ENCODE peak calls at places on chromosomes 4 and X, in six cellular contexts. K, S, N, A, C and H are unnamed samples.

GRCh38 chr4:60805500-60806313 is 394.4 kb upstream of the ADGRL3 start:
- DNase-seq in K (no peak), S (no peak), N (no peak), A (no peak), C (no peak), H (no peak)

GRCh38 chr4:126182801-126183200 is 868.0 kb downstream of the FAT4 start:
- DNase-seq in K (no peak), S (no peak), N (no peak), A (no peak), C (no peak), H (no peak)

GRCh38 chrX:115642304-115642703 is 81.3 kb downstream of the PLS3 start:
- DNase-seq in K (no peak), S (no peak), N (no peak), A (no peak), C (no peak), H (no peak)

GRCh38 chr4:135124196-135124595 is 922.6 kb upstream of the PABPC4L start:
- DNase-seq in K (no peak), S (no peak), N (no peak), A (no peak), C (no peak), H (no peak)

GRCh38 chr4:115883251-115883650 is 769.8 kb upstream of the NDST4 start:
- DNase-seq in K (no peak), S (no peak), N (no peak), A (no peak), C (no peak), H (no peak)

GRCh38 chr4:169724251-169724650 is 33.5 kb downstream of the HPF1 start:
- DNase-seq in K (no peak), S (no peak), N (no peak), A (no peak), C (no peak), H (no peak)

GRCh38 chr4:17780461-17781071 is 855 bp downstream of the FAM184B start:
- DNase-seq in K (no peak), S (no peak), N (no peak), A (no peak), C (no peak), H (no peak)

GRCh38 chr4:57044279-57044678 is 65.6 kb downstream of the POLR2B start:
- DNase-seq in K (no peak), S (no peak), N (no peak), A (no peak), C (no peak), H (no peak)

GRCh38 chrX:24498975-24499374 is 33.9 kb downstream of the PDK3 start:
- DNase-seq in K (no peak), S (no peak), N (no peak), A (no peak), C (no peak), H (no peak)

GRCh38 chrX:110180176-110180927 is 137.5 kb downstream of the AMMECR1 start:
- DNase-seq in K (no peak), S (no peak), N (no peak), A (no peak), C (no peak), H (no peak)

GRCh38 chr4:86218721-86219481 is 141.0 kb downstream of the MAPK10 start:
- DNase-seq in K (no peak), S (no peak), N (no peak), A (no peak), C (no peak), H (no peak)

GRCh38 chr4:128234836-128235235 is 52.8 kb downstream of the PGRMC2 start:
- DNase-seq in K (no peak), S (no peak), N (no peak), A (no peak), C (no peak), H (no peak)

GRCh38 chr4:16119981-16120380 is 36.2 kb upstream of the PROM1 start:
- DNase-seq in K (no peak), S (no peak), N (no peak), A (no peak), C (no peak), H (peak)

GRCh38 chrX:9495496-9495895 is 30.6 kb downstream of the TBL1X start:
- DNase-seq in K (no peak), S (no peak), N (no peak), A (no peak), C (no peak), H (no peak)

GRCh38 chr4:142128529-142128928 is 492.1 kb downstream of the IL15 start:
- DNase-seq in K (no peak), S (peak), N (no peak), A (no peak), C (no peak), H (no peak)

GRCh38 chr4:75512336-75513211 is 1.6 kb downstream of the RCHY1 start:
- DNase-seq in K (no peak), S (no peak), N (no peak), A (no peak), C (no peak), H (no peak)

GRCh38 chrX:136718091-136718490 is 62.6 kb downstream of the ARHGEF6 start:
- DNase-seq in K (no peak), S (no peak), N (no peak), A (no peak), C (no peak), H (no peak)

GRCh38 chr4:90245837-90246236 is 118.6 kb downstream of the CCSER1 start:
- DNase-seq in K (no peak), S (no peak), N (no peak), A (no peak), C (no peak), H (no peak)

GRCh38 chr4:186832906-186833305 is 109.2 kb upstream of the FAT1 start:
- DNase-seq in K (no peak), S (no peak), N (no peak), A (no peak), C (no peak), H (no peak)

GRCh38 chr4:4717692-4718091 is 141.8 kb upstream of the MSX1 start:
- DNase-seq in K (no peak), S (no peak), N (no peak), A (no peak), C (peak), H (no peak)

GRCh38 chr4:31239886-31240285 is 519.7 kb downstream of the PCDH7 start:
- DNase-seq in K (no peak), S (no peak), N (no peak), A (no peak), C (no peak), H (no peak)

GRCh38 chrX:115322375-115322774 is 32.9 kb downstream of the LUZP4 start:
- DNase-seq in K (no peak), S (no peak), N (no peak), A (no peak), C (no peak), H (no peak)

GRCh38 chr4:101205878-101206277 is 141.4 kb downstream of the PPP3CA start:
- DNase-seq in K (no peak), S (no peak), N (peak), A (no peak), C (no peak), H (no peak)

GRCh38 chrX:12469296-12469695 is 321.9 kb upstream of the PRPS2 start:
- DNase-seq in K (no peak), S (no peak), N (no peak), A (no peak), C (no peak), H (no peak)

GRCh38 chr4:85368932-85369331 is 106.0 kb upstream of the ARHGAP24 start:
- DNase-seq in K (no peak), S (no peak), N (no peak), A (no peak), C (no peak), H (no peak)

GRCh38 chr4:172515266-172515879 is 653.2 kb upstream of the GALNT7 start:
- DNase-seq in K (no peak), S (no peak), N (no peak), A (no peak), C (no peak), H (no peak)

GRCh38 chr4:20652226-20652836 is 47.9 kb upstream of the PACRGL start:
- DNase-seq in K (no peak), S (no peak), N (no peak), A (no peak), C (no peak), H (no peak)

GRCh38 chr4:15161439-15161838 is 159.2 kb downstream of the CPEB2 start:
- DNase-seq in K (no peak), S (no peak), N (no peak), A (no peak), C (no peak), H (no peak)

GRCh38 chr4:71113294-71113693 is 119.8 kb downstream of the DCK start:
- DNase-seq in K (no peak), S (no peak), N (no peak), A (no peak), C (no peak), H (no peak)

GRCh38 chr4:40986375-40986774 is 228.0 kb downstream of the APBB2 start:
- DNase-seq in K (no peak), S (no peak), N (no peak), A (no peak), C (no peak), H (no peak)